ENCODE peak calls at places on chromosome 2, in seven cellular contexts. One of them, this sample, is unnamed.

GRCh38 chr2:85089464-85090072 is 43.6 kb upstream of the TCF7L1 start:
- DNase-seq in AG10803: no peak
- DNase-seq in A549: no peak
- DNase-seq in fibroblast of mammary gland: no peak
- DNase-seq in testis: no peak
- DNase-seq in brain microvascular endothelial cell: no peak
- DNase-seq in AG09309: no peak
- DNase-seq in this sample: no peak

GRCh38 chr2:46775722-46776121 is 139.9 kb downstream of the MCFD2 start:
- DNase-seq in fibroblast of mammary gland: peak
- DNase-seq in AG09309: no peak
- DNase-seq in AG10803: no peak
- DNase-seq in brain microvascular endothelial cell: no peak
- DNase-seq in testis: no peak
- DNase-seq in A549: no peak
- DNase-seq in this sample: no peak

GRCh38 chr2:170454471-170455372 is 260.4 kb upstream of the SP5 start:
- DNase-seq in testis: no peak
- DNase-seq in brain microvascular endothelial cell: no peak
- DNase-seq in AG09309: no peak
- DNase-seq in AG10803: no peak
- DNase-seq in fibroblast of mammary gland: no peak
- DNase-seq in A549: no peak
- DNase-seq in this sample: no peak

GRCh38 chr2:63627866-63628265 is 39.1 kb downstream of the MDH1 start:
- DNase-seq in A549: no peak
- DNase-seq in brain microvascular endothelial cell: no peak
- DNase-seq in AG10803: no peak
- DNase-seq in fibroblast of mammary gland: no peak
- DNase-seq in testis: no peak
- DNase-seq in AG09309: no peak
- DNase-seq in this sample: no peak

GRCh38 chr2:58967736-58968135 is 726.6 kb upstream of the FANCL start:
- DNase-seq in AG09309: no peak
- DNase-seq in testis: no peak
- DNase-seq in A549: peak
- DNase-seq in AG10803: no peak
- DNase-seq in brain microvascular endothelial cell: peak
- DNase-seq in fibroblast of mammary gland: no peak
- DNase-seq in this sample: no peak

GRCh38 chr2:18077724-18078123 is 199.3 kb downstream of the KCNS3 start:
- DNase-seq in A549: no peak
- DNase-seq in fibroblast of mammary gland: no peak
- DNase-seq in AG09309: peak
- DNase-seq in testis: no peak
- DNase-seq in brain microvascular endothelial cell: peak
- DNase-seq in AG10803: peak
- DNase-seq in this sample: no peak

GRCh38 chr2:241609859-241610793 is 26.8 kb downstream of the THAP4 start:
- DNase-seq in brain microvascular endothelial cell: peak
- DNase-seq in A549: no peak
- DNase-seq in testis: peak
- DNase-seq in fibroblast of mammary gland: peak
- DNase-seq in AG10803: peak
- DNase-seq in AG09309: peak
- DNase-seq in this sample: no peak

GRCh38 chr2:144936442-144936841 is 416.5 kb upstream of the ZEB2 start:
- DNase-seq in testis: no peak
- DNase-seq in AG09309: no peak
- DNase-seq in fibroblast of mammary gland: peak
- DNase-seq in A549: no peak
- DNase-seq in AG10803: no peak
- DNase-seq in brain microvascular endothelial cell: peak
- DNase-seq in this sample: no peak

GRCh38 chr2:74333896-74334586 is 9.2 kb downstream of the SLC4A5 start:
- DNase-seq in brain microvascular endothelial cell: no peak
- DNase-seq in AG10803: no peak
- DNase-seq in AG09309: no peak
- DNase-seq in fibroblast of mammary gland: no peak
- DNase-seq in testis: no peak
- DNase-seq in A549: no peak
- DNase-seq in this sample: no peak

GRCh38 chr2:8543065-8543411 is 138.8 kb upstream of the ID2 start:
- DNase-seq in fibroblast of mammary gland: no peak
- DNase-seq in testis: no peak
- DNase-seq in brain microvascular endothelial cell: no peak
- DNase-seq in A549: no peak
- DNase-seq in AG10803: no peak
- DNase-seq in AG09309: no peak
- DNase-seq in this sample: no peak

GRCh38 chr2:45199973-45200372 is 190.7 kb upstream of the SIX2 start:
- DNase-seq in testis: no peak
- DNase-seq in brain microvascular endothelial cell: peak
- DNase-seq in fibroblast of mammary gland: peak
- DNase-seq in AG10803: peak
- DNase-seq in AG09309: no peak
- DNase-seq in A549: no peak
- DNase-seq in this sample: no peak

GRCh38 chr2:36530178-36530982 is 67.6 kb downstream of the FEZ2 start:
- DNase-seq in AG09309: peak
- DNase-seq in A549: no peak
- DNase-seq in fibroblast of mammary gland: peak
- DNase-seq in AG10803: peak
- DNase-seq in brain microvascular endothelial cell: peak
- DNase-seq in testis: no peak
- DNase-seq in this sample: no peak

GRCh38 chr2:120177011-120177621 is 46.1 kb downstream of the TMEM185B start:
- DNase-seq in AG10803: no peak
- DNase-seq in fibroblast of mammary gland: no peak
- DNase-seq in testis: no peak
- DNase-seq in AG09309: no peak
- DNase-seq in A549: no peak
- DNase-seq in brain microvascular endothelial cell: no peak
- DNase-seq in this sample: no peak

GRCh38 chr2:229133155-229133772 is 137.8 kb downstream of the PID1 start:
- DNase-seq in A549: peak
- DNase-seq in testis: peak
- DNase-seq in AG10803: peak
- DNase-seq in fibroblast of mammary gland: peak
- DNase-seq in brain microvascular endothelial cell: peak
- DNase-seq in AG09309: no peak
- DNase-seq in this sample: peak
- TF ChIP-seq CTCF in A549: peak
- TF ChIP-seq CTCF in testis: peak
- TF ChIP-seq CTCF in AG10803: peak
- TF ChIP-seq CTCF in fibroblast of mammary gland: peak
- TF ChIP-seq CTCF in brain microvascular endothelial cell: peak
- TF ChIP-seq CTCF in AG09309: peak
- TF ChIP-seq CTCF in this sample: peak

GRCh38 chr2:219500135-219500534 is 1.4 kb downstream of the GMPPA start:
- DNase-seq in brain microvascular endothelial cell: no peak
- DNase-seq in A549: peak
- DNase-seq in testis: no peak
- DNase-seq in fibroblast of mammary gland: peak
- DNase-seq in AG10803: no peak
- DNase-seq in AG09309: no peak
- DNase-seq in this sample: no peak
- H3K4me3 ChIP-seq in brain microvascular endothelial cell: no peak
- H3K4me3 ChIP-seq in A549: no peak
- H3K4me3 ChIP-seq in testis: no peak
- H3K4me3 ChIP-seq in fibroblast of mammary gland: peak
- H3K4me3 ChIP-seq in AG10803: peak
- H3K4me3 ChIP-seq in AG09309: peak
- H3K4me3 ChIP-seq in this sample: no peak

DNA sequence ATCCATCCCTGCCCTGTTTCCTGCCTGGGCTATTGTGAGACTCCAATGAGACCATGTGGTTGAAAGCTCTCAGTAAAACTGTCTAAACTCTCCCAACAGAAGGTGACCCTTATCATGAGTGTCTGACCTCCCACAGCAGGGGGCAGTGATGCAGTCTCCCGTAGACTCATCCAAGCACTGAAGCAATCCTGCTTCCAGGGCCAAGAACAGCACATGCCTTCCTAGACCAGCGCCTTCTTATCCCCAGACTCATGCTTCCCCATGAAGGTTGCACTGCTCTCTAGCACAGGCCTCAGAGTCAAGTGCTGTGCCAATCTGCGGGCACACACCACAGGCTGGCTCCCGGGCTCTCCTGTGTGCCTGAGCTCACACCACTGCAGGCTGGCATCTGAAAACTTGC is 112.3 kb downstream of the TNS1 start:
- DNase-seq in AG10803: peak
- DNase-seq in fibroblast of mammary gland: peak
- DNase-seq in brain microvascular endothelial cell: peak
- DNase-seq in AG09309: peak
- DNase-seq in A549: peak
- DNase-seq in testis: peak
- DNase-seq in this sample: no peak
- TF ChIP-seq CTCF in AG10803: peak
- TF ChIP-seq CTCF in fibroblast of mammary gland: peak
- TF ChIP-seq CTCF in brain microvascular endothelial cell: peak
- TF ChIP-seq CTCF in AG09309: peak
- TF ChIP-seq CTCF in A549: peak
- TF ChIP-seq CTCF in testis: peak
- TF ChIP-seq CTCF in this sample: peak

GRCh38 chr2:26174691-26175181 is 1.8 kb downstream of the GAREM2 start:
- DNase-seq in A549: no peak
- DNase-seq in brain microvascular endothelial cell: no peak
- DNase-seq in fibroblast of mammary gland: no peak
- DNase-seq in AG10803: no peak
- DNase-seq in testis: no peak
- DNase-seq in AG09309: no peak
- DNase-seq in this sample: no peak

GRCh38 chr2:26170795-26171194 is 2.1 kb upstream of the GAREM2 start:
- DNase-seq in AG10803: no peak
- DNase-seq in A549: no peak
- DNase-seq in testis: no peak
- DNase-seq in AG09309: no peak
- DNase-seq in brain microvascular endothelial cell: no peak
- DNase-seq in fibroblast of mammary gland: no peak
- DNase-seq in this sample: no peak

GRCh38 chr2:26172866-26173595 is at the start of gene GAREM2:
- DNase-seq in fibroblast of mammary gland: no peak
- DNase-seq in AG09309: no peak
- DNase-seq in A549: no peak
- DNase-seq in brain microvascular endothelial cell: no peak
- DNase-seq in testis: no peak
- DNase-seq in AG10803: no peak
- DNase-seq in this sample: no peak

GRCh38 chr2:26173596-26174482 is 951 bp downstream of the GAREM2 start:
- DNase-seq in testis: no peak
- DNase-seq in AG10803: no peak
- DNase-seq in A549: no peak
- DNase-seq in brain microvascular endothelial cell: no peak
- DNase-seq in AG09309: no peak
- DNase-seq in fibroblast of mammary gland: no peak
- DNase-seq in this sample: no peak

GRCh38 chr2:26172189-26172865 is 561 bp upstream of the GAREM2 start:
- DNase-seq in testis: no peak
- DNase-seq in A549: peak
- DNase-seq in AG10803: no peak
- DNase-seq in fibroblast of mammary gland: no peak
- DNase-seq in brain microvascular endothelial cell: no peak
- DNase-seq in AG09309: no peak
- DNase-seq in this sample: no peak
- H3K4me3 ChIP-seq in testis: peak
- H3K4me3 ChIP-seq in A549: peak
- H3K4me3 ChIP-seq in AG10803: no peak
- H3K4me3 ChIP-seq in fibroblast of mammary gland: no peak
- H3K4me3 ChIP-seq in brain microvascular endothelial cell: peak
- H3K4me3 ChIP-seq in AG09309: no peak
- H3K4me3 ChIP-seq in this sample: no peak

GRCh38 chr2:173106959-173107628 is 31.4 kb downstream of the MAP3K20 start:
- DNase-seq in brain microvascular endothelial cell: no peak
- DNase-seq in AG10803: no peak
- DNase-seq in A549: no peak
- DNase-seq in testis: no peak
- DNase-seq in fibroblast of mammary gland: no peak
- DNase-seq in AG09309: no peak
- DNase-seq in this sample: no peak
- TF ChIP-seq CTCF in brain microvascular endothelial cell: no peak
- TF ChIP-seq CTCF in AG10803: no peak
- TF ChIP-seq CTCF in A549: no peak
- TF ChIP-seq CTCF in testis: no peak
- TF ChIP-seq CTCF in fibroblast of mammary gland: no peak
- TF ChIP-seq CTCF in AG09309: no peak
- TF ChIP-seq CTCF in this sample: no peak